ENCODE peak calls at places on chromosomes 11 and 22, in seven cellular contexts. S is right lobe of liver; D is uterus; I is left ventricle myocardium inferior; O is CD8-positive, alpha-beta memory T cell; E is K562; T is AG04450. U is an unnamed sample.

GRCh38 chr11:8354622-8355417 is 91.1 kb upstream of the LMO1 start:
- DNase-seq in E (no peak), S (peak; percentile 34), I (no peak), D (no peak), T (no peak), O (no peak), U (peak; percentile 76)

GRCh38 chr22:50148991-50149721 is 21.4 kb upstream of the PANX2 start:
- DNase-seq in O (peak; percentile 82), I (peak; percentile 46), D (no peak), T (no peak), E (peak; percentile 84), S (peak; percentile 80), U (peak; percentile 93)

GRCh38 chr11:31826530-31827438 is 15.7 kb upstream of the PAX6 start:
- DNase-seq in O (no peak), I (no peak), D (no peak), S (no peak), E (no peak), T (no peak), U (no peak)

GRCh38 chr11:125621995-125622394 is 3.0 kb upstream of the CHEK1 start:
- DNase-seq in O (no peak), D (no peak), S (no peak), T (no peak), I (no peak), E (no peak), U (no peak)

GRCh38 chr22:41603873-41604332 is 14.3 kb upstream of the PMM1 start:
- DNase-seq in S (no peak), E (peak; percentile 56), O (peak; percentile 79), I (no peak), D (no peak), T (no peak), U (peak; percentile 10)

GRCh38 chr11:123683616-123684170 is 29.3 kb upstream of the SCN3B start:
- DNase-seq in E (no peak), D (no peak), S (no peak), O (no peak), T (no peak), I (no peak), U (no peak)

GRCh38 chr11:19680824-19681368 is 31.7 kb upstream of the NAV2 start:
- DNase-seq in O (no peak), S (no peak), D (no peak), I (no peak), E (no peak), T (no peak), U (no peak)

GRCh38 chr11:68040121-68040956 is 1.5 kb downstream of the TCIRG1 start:
- DNase-seq in T (peak; percentile 42), E (peak; percentile 51), D (peak; percentile 75), I (peak; percentile 66), S (peak; percentile 76), O (peak; percentile 70), U (peak; percentile 93)

GRCh38 chr11:109197656-109198055 is 224.3 kb upstream of the C11orf87 start:
- DNase-seq in S (no peak), T (no peak), D (no peak), E (no peak), I (no peak), O (no peak), U (no peak)

GRCh38 chr22:37664249-37665101 is 6.0 kb downstream of the PDXP start:
- DNase-seq in O (no peak), I (no peak), S (no peak), T (no peak), E (peak; percentile 3), D (no peak), U (no peak)

GRCh38 chr11:74592063-74592440 is 330 bp upstream of the POLD3 start:
- DNase-seq in D (no peak), E (no peak), O (no peak), T (no peak), S (no peak), I (no peak), U (no peak)

GRCh38 chr11:60910281-60910687 is 3.7 kb upstream of the TMEM109 start:
- DNase-seq in I (no peak), O (no peak), D (no peak), E (no peak), S (no peak), T (no peak), U (no peak)

GRCh38 chr11:129855086-129855485 is 39.4 kb downstream of the TMEM45B start:
- DNase-seq in O (no peak), S (no peak), I (no peak), E (no peak), D (no peak), T (no peak), U (no peak)

GRCh38 chr11:69040581-69041260 is 8.0 kb upstream of the TPCN2 start:
- DNase-seq in O (no peak), D (no peak), E (no peak), S (no peak), T (peak; percentile 62), I (no peak), U (no peak)

GRCh38 chr22:18065256-18065655 is 12.5 kb upstream of the PEX26 start:
- DNase-seq in E (no peak), T (no peak), D (no peak), S (peak; percentile 39), O (no peak), I (no peak), U (peak; percentile 77)

GRCh38 chr11:73838443-73839122 is 38.1 kb downstream of the COA4 start:
- DNase-seq in T (no peak), I (no peak), E (no peak), D (no peak), S (no peak), O (no peak), U (no peak)

GRCh38 chr11:63831326-63831725 is 7.6 kb upstream of the MARK2 start:
- DNase-seq in E (no peak), D (no peak), I (no peak), T (no peak), O (no peak), S (no peak), U (no peak)

GRCh38 chr22:19039448-19039780 is 82.8 kb downstream of the DGCR2 start:
- DNase-seq in I (no peak), E (no peak), O (no peak), T (no peak), S (no peak), D (no peak), U (peak; percentile 21)

GRCh38 chr11:15826826-15827225 is 529.5 kb downstream of the SOX6 start:
- DNase-seq in E (peak; percentile 68), D (no peak), I (peak; percentile 40), O (no peak), S (peak; percentile 54), T (no peak), U (no peak)

GRCh38 chr11:45665206-45665932 is at the start of gene CHST1:
- DNase-seq in O (no peak), T (no peak), E (peak; percentile 78), D (peak; percentile 37), S (peak; percentile 67), I (peak; percentile 70), U (peak; percentile 74)

GRCh38 chr11:132068556-132068955 is 698.1 kb downstream of the NTM start:
- DNase-seq in E (no peak), S (no peak), O (no peak), I (no peak), T (no peak), D (no peak), U (no peak)

GRCh38 chr11:132062031-132062430 is 691.6 kb downstream of the NTM start:
- DNase-seq in T (no peak), O (no peak), E (no peak), S (no peak), D (no peak), I (no peak), U (no peak)

GRCh38 chr11:132062541-132062940 is 692.1 kb downstream of the NTM start:
- DNase-seq in E (no peak), S (no peak), O (no peak), T (no peak), D (no peak), I (no peak), U (no peak)

GRCh38 chr11:132060546-132060945 is 690.1 kb downstream of the NTM start:
- DNase-seq in T (no peak), E (no peak), I (no peak), S (no peak), D (no peak), O (no peak), U (no peak)

DNA sequence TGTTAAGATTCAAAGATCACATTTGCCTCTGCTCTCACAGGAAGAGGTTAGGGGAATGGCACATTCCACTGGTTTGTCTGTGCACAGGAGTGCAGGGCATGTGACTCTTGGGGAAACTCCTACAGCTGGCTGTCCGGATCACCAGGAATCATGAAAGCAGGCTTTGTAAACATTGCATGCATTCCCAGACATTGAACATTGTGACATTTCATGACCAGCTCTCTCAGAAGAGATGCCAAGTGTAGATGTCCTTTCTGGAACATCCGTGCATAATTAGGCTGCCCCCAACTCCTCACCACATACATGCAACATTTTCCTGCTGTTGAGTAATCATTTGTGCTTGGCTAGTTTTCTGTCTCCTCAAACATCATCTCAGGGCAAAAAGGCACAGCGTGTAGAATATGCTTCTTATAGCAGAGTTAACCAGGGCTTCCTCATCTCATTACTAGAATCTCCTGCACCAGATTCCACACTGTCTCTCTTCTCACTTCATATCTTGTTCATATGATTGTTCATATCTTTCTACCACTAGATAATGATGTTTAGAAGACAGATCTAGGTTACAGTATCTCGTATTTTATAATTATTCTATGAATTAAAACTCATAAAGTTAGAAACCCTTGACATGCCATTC is 694.7 kb downstream of the NTM start:
- DNase-seq in D (no peak), I (no peak), T (peak; percentile 92), E (no peak), S (no peak), O (no peak), U (no peak)
- H3K27ac ChIP-seq in D (no peak overlapping the region), I (no peak overlapping the region), T (peak overlapping the region; percentile 86), E (no peak overlapping the region), S (no peak overlapping the region), O (no peak overlapping the region), U (no peak overlapping the region)

DNA sequence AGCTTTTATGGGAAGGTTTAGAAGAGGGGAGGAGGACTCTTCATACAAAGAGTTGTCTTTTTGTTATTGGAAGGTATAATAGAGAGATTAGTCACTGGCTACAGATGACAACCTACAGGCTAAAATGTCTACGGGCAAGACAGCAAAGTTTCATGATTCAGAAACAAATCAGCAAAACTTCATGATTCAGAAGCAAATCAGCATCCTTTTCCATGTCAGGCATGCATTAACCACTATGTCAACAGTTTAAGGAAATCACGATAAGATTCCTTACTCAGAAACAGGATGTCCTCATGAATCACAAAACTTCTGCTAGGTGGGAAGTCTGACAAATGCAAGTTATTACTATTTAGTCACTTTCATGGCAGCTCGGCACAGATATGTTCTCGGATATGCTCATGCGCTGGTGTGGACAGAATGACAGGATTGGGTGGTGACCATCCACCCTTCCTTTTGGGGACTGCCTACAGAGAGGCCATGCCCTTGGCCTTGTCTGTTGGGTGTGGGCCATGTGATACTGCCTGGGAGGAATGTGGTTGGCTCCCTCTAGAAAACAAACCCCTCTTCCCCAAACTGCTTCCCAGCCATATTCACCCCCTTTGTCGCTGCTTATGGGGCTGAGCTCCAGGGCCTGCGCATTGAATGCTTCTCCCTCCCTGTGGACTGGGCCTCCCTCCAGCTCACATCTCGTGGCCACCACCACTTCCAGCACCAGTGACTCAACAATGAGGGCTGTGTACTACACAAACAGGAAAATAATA is 10.2 kb downstream of the C11orf91 start:
- DNase-seq in T (peak; percentile 84), E (no peak), I (peak; percentile 68), S (no peak), D (peak; percentile 76), O (no peak), U (no peak)
- H3K27ac ChIP-seq in T (peak overlapping the region; percentile 98), E (no peak overlapping the region), I (peak overlapping the region; percentile 93), S (peak overlapping the region; percentile 92), D (peak overlapping the region; percentile 86), O (no peak overlapping the region), U (peak overlapping the region; percentile 69)

GRCh38 chr11:72721276-72721675 is 30.9 kb downstream of the ARAP1 start:
- DNase-seq in D (no peak), S (no peak), T (no peak), O (no peak), E (no peak), I (no peak), U (no peak)
- H3K27ac ChIP-seq in D (peak overlapping the region; percentile 86), S (peak overlapping the region; percentile 90), T (no peak overlapping the region), O (peak overlapping the region; percentile 84), E (no peak overlapping the region), I (peak overlapping the region; percentile 93), U (peak overlapping the region; percentile 92)

GRCh38 chr22:36123673-36124630 is 36.6 kb downstream of the APOL3 start:
- DNase-seq in D (peak; percentile 95), S (peak; percentile 96), O (peak; percentile 94), I (peak; percentile 92), E (peak; percentile 86), T (peak; percentile 87), U (peak; percentile 98)
- H3K27ac ChIP-seq in D (peak overlapping the region; percentile 79), S (peak overlapping the region; percentile 63), O (peak overlapping the region; percentile 20), I (peak overlapping the region; percentile 90), E (peak overlapping the region; percentile 73), T (peak overlapping the region; percentile 57), U (peak overlapping the region; percentile 80)

U was measured in spleen.